ENCODE peak calls at places on chromosomes 11 and 22, in six cellular contexts. X, R, B, F, J and U are unnamed samples.

GRCh38 chr11:62806611-62807121 is 1.4 kb upstream of the NXF1 start:
- DNase-seq in X (peak), R (peak), B (peak), F (no peak), J (peak), U (peak)

GRCh38 chr11:119832132-119832531 is 103.1 kb upstream of the NECTIN1 start:
- DNase-seq in X (no peak), R (no peak), B (no peak), F (no peak), J (no peak), U (no peak)

GRCh38 chr11:66100272-66101037 is 30.4 kb downstream of the PACS1 start:
- DNase-seq in X (no peak), R (no peak), B (peak), F (peak), J (peak), U (no peak)

GRCh38 chr22:33909075-33909458 is 11.2 kb downstream of the LARGE1 start:
- DNase-seq in X (peak), R (peak), B (peak), F (no peak), J (no peak), U (peak)

GRCh38 chr11:63761173-63761572 is 7.4 kb downstream of the ZFTA start:
- DNase-seq in X (no peak), R (no peak), B (no peak), F (no peak), J (no peak), U (no peak)

GRCh38 chr11:56624661-56625110 is 10.0 kb upstream of the OR5M1 start:
- DNase-seq in X (peak), R (peak), B (peak), F (no peak), J (no peak), U (peak)

GRCh38 chr11:78310500-78310909 is 107.1 kb downstream of the GAB2 start:
- DNase-seq in X (peak), R (peak), B (peak), F (no peak), J (peak), U (peak)

GRCh38 chr11:86275493-86276370 is 26.3 kb upstream of the HIKESHI start:
- DNase-seq in X (no peak), R (no peak), B (no peak), F (no peak), J (no peak), U (no peak)

GRCh38 chr11:12440565-12440964 is 63.2 kb downstream of the PARVA start:
- DNase-seq in X (no peak), R (no peak), B (no peak), F (no peak), J (no peak), U (no peak)

GRCh38 chr11:75867778-75868374 is 52.9 kb downstream of the UVRAG start:
- DNase-seq in X (peak), R (peak), B (peak), F (peak), J (no peak), U (peak)

GRCh38 chr11:86176165-86176884 is 68.2 kb upstream of the EED start:
- DNase-seq in X (no peak), R (peak), B (peak), F (no peak), J (no peak), U (no peak)

GRCh38 chr11:119368121-119369034 is 13.1 kb downstream of the USP2 start:
- DNase-seq in X (peak), R (no peak), B (peak), F (no peak), J (peak), U (peak)

GRCh38 chr11:96256604-96257003 is 86.4 kb downstream of the MAML2 start:
- DNase-seq in X (no peak), R (no peak), B (no peak), F (no peak), J (no peak), U (peak)

GRCh38 chr22:42915980-42916765 is 59.1 kb upstream of the ARFGAP3 start:
- DNase-seq in X (peak), R (no peak), B (no peak), F (no peak), J (no peak), U (no peak)

GRCh38 chr11:106238704-106239360 is 161.4 kb downstream of the AASDHPPT start:
- DNase-seq in X (peak), R (no peak), B (peak), F (no peak), J (no peak), U (no peak)

GRCh38 chr11:76587810-76588454 is 82.6 kb downstream of the LRRC32 start:
- DNase-seq in X (no peak), R (no peak), B (no peak), F (no peak), J (no peak), U (peak)

GRCh38 chr11:13963169-13963948 is 836 bp downstream of the SPON1 start:
- DNase-seq in X (peak), R (no peak), B (no peak), F (no peak), J (peak), U (peak)

GRCh38 chr11:57800444-57801184 is 39.0 kb downstream of the CTNND1 start:
- DNase-seq in X (peak), R (peak), B (peak), F (no peak), J (no peak), U (peak)
- H3K4me3 ChIP-seq in X (no peak), R (no peak), B (no peak), F (no peak), J (no peak), U (no peak)

GRCh38 chr22:17370766-17371181 is 1.5 kb downstream of the CECR2 start:
- DNase-seq in X (no peak), R (no peak), B (no peak), F (no peak), J (no peak), U (no peak)
- H3K4me3 ChIP-seq in X (peak), R (no peak), B (no peak), F (peak), J (peak), U (no peak)

DNA sequence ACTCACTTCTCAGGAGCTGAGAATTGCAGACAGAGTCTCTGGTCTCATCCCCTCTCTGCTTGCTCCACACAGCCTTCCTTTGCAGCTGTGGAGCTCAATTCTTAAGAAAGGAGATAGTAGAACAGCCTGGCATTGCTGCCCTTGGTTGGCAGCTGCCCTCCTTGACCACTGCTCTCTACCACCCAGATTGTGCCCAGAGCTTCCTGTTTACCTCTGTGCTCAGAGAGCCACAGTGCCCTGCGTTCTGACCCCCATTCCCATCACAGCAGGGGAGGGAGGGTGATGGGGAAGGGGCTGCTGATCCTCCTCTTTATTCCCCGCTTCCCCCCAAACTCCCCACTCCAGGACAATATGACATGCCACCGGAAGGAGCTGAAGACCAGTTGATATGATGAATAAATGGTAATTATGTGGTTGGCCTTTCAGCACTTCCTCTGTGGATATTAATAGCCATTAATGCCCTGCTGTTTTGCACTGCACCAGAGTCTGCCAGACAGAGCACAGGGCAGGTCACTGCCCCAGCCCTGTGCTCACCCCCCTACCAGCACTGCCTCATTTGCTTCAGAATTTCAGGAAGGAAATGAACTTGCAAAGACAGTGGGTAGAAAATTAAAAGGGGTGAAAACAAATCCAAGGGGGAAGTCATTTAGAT is 426.8 kb upstream of the CADM1 start:
- DNase-seq in X (no peak), R (no peak), B (no peak), F (no peak), J (no peak), U (no peak)
- H3K4me3 ChIP-seq in X (no peak), R (no peak), B (no peak), F (no peak), J (no peak), U (no peak)

GRCh38 chr11:116580828-116581227 is 192.0 kb downstream of the BUD13 start:
- DNase-seq in X (no peak), R (no peak), B (no peak), F (no peak), J (no peak), U (no peak)

GRCh38 chr11:116579857-116580727 is 192.7 kb downstream of the BUD13 start:
- DNase-seq in X (peak), R (no peak), B (no peak), F (no peak), J (no peak), U (no peak)

GRCh38 chr11:116577273-116577672 is 195.5 kb downstream of the BUD13 start:
- DNase-seq in X (no peak), R (no peak), B (no peak), F (no peak), J (no peak), U (no peak)

GRCh38 chr11:116578971-116579687 is 193.7 kb downstream of the BUD13 start:
- DNase-seq in X (no peak), R (peak), B (peak), F (no peak), J (no peak), U (no peak)

DNA sequence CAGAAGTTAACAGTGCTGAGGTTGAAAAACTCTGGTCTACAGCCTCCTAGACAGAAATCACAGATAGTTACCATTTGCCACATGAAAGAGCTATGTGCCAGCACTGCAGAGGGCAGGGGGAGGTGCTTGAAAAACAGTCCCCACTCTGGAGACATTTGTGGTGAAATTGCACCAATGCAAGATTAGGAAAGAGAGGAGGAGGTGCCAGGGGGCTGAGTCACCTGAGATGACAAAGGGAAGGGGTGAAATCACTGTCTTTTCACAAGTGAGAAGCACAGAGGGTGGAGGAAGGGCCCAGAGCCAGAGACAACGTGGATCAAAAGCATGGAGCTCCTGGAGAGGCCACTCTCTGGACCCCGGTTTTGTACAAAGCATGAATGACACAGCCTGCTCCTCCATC is 196.3 kb downstream of the BUD13 start:
- DNase-seq in X (no peak), R (peak), B (peak), F (no peak), J (no peak), U (no peak)
- H3K4me3 ChIP-seq in X (no peak), R (no peak), B (no peak), F (no peak), J (no peak), U (no peak)

DNA sequence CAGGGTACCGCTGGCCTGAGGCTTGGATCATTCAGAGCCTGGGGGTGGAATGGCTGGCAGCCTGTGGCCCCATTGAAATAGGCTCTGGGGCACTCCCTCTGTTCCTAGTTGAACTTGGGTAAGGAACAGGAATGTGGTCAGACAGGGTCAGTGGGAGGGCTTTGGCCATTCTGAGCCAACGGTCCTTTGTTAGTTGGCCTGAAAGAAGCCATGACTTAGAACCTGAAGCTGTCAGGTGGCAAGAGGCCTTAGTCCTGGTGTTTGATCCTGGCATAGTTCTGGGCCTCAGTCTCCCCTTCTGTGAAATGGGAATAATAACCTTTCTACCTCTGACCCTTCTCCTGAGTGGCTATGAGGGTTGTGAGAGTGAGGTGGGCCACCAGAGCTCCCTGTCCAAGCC is 8.3 kb downstream of the PGAP2 start:
- DNase-seq in X (no peak), R (no peak), B (no peak), F (no peak), J (no peak), U (no peak)
- H3K4me3 ChIP-seq in X (no peak), R (no peak), B (no peak), F (no peak), J (no peak), U (no peak)

DNA sequence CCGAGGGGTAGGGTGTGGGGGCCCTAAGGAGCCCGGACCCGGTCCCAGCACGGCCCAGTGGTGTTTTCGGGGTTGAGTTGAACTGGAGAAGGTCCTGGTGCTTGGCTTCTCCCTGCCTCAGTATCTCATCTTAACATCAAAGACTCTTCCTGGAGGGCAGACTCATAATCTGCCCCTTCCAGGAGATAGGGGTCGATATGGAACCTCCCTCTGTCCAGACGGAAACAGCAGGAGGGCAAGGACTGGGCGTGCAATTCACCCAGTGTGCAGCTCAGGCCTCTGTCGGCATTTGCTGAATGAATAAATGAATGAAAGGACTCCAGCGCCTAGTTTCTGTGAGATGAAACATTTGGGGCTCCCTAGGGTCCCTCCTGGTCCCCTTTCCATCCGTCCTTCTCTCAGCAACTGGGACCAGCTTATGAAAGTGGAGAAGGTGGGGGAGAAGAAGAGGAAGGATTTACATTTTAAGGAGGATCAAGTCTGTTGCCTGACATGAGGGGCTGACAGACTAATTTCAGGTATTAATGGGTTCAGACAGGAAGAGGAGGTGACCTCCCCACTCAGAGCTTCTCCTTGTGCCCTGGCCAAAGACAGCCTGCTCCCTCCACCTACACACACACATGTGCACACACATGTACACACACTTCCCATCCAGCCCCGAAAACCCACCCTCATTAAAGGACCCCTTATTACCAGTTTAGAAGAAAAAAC is 1.1 kb upstream of the SHISA8 start:
- DNase-seq in X (no peak), R (no peak), B (no peak), F (no peak), J (no peak), U (no peak)
- H3K4me3 ChIP-seq in X (no peak), R (no peak), B (no peak), F (no peak), J (no peak), U (no peak)